ENCODE peak calls at places on chromosomes 16 and 17, in four cellular contexts. L, A, V and H are unnamed samples. For H3K4me1, the result is how much of the 10 kb centered on the place peaks cover.

GRCh38 chr16:23298290-23298689 is 3.8 kb upstream of the SCNN1B start:
- DNase-seq in V (no peak), L (no peak), A (no peak), H (no peak)

GRCh38 chr17:14575349-14575966 is 274.6 kb downstream of the HS3ST3B1 start:
- DNase-seq in A (peak), V (no peak), L (no peak), H (no peak)

GRCh38 chr17:75151893-75152292 is 2.4 kb downstream of the JPT1 start:
- DNase-seq in A (no peak), L (no peak), V (no peak), H (no peak)

GRCh38 chr17:5832886-5833285 is 237.3 kb upstream of the WSCD1 start:
- DNase-seq in A (peak), V (no peak), L (no peak), H (no peak)

GRCh38 chr17:35743911-35744328 is 9.1 kb downstream of the GAS2L2 start:
- DNase-seq in L (no peak), A (no peak), V (no peak), H (no peak)

GRCh38 chr16:56195151-56195550 is 3.9 kb downstream of the GNAO1 start:
- DNase-seq in A (no peak), L (no peak), V (no peak), H (no peak)

GRCh38 chr17:80639658-80640057 is 95.0 kb downstream of the RPTOR start:
- DNase-seq in L (no peak), A (no peak), V (no peak), H (no peak)

GRCh38 chr16:74758801-74759200 is 15.8 kb downstream of the FA2H start:
- DNase-seq in L (no peak), V (no peak), A (no peak), H (no peak)

GRCh38 chr16:3458278-3458851 is 14.9 kb downstream of the NAA60 start:
- DNase-seq in L (no peak), A (no peak), V (no peak), H (no peak)

GRCh38 chr17:57531648-57532486 is 213.2 kb downstream of the CCDC182 start:
- DNase-seq in L (no peak), V (no peak), A (peak), H (no peak)

GRCh38 chr17:76414334-76415295 is 30.2 kb downstream of the SPHK1 start:
- DNase-seq in V (no peak), L (no peak), A (no peak), H (no peak)

GRCh38 chr17:77329741-77330531 is 189.2 kb downstream of the SEC14L1 start:
- DNase-seq in V (no peak), L (no peak), A (no peak), H (no peak)

GRCh38 chr16:4218202-4218601 is 23.7 kb downstream of the SRL start:
- DNase-seq in V (no peak), L (no peak), A (no peak), H (no peak)

GRCh38 chr17:18021372-18021771 is 17.6 kb downstream of the ATPAF2 start:
- DNase-seq in L (no peak), V (no peak), A (no peak), H (no peak)

GRCh38 chr16:14509675-14510132 is 120.4 kb downstream of the PARN start:
- DNase-seq in A (no peak), V (no peak), L (no peak), H (no peak)

GRCh38 chr17:68610554-68610953 is 9.4 kb upstream of the FAM20A start:
- DNase-seq in V (no peak), A (no peak), L (no peak), H (no peak)

GRCh38 chr17:77802333-77802615 is 156.2 kb upstream of the TNRC6C start:
- DNase-seq in A (no peak), V (no peak), L (no peak), H (no peak)

GRCh38 chr17:31355935-31356334 is 34.5 kb upstream of the EVI2A start:
- DNase-seq in L (no peak), V (no peak), A (no peak), H (no peak)

GRCh38 chr16:69861276-69862030 is 89.7 kb upstream of the CLEC18A start:
- DNase-seq in V (no peak), A (no peak), L (no peak), H (no peak)

GRCh38 chr16:363110-364090 is 6.9 kb downstream of the MRPL28 start:
- DNase-seq in L (no peak), A (no peak), V (no peak), H (no peak)

GRCh38 chr17:561118-561517 is 153.5 kb downstream of the VPS53 start:
- DNase-seq in A (no peak), V (no peak), L (no peak), H (no peak)

GRCh38 chr16:22213236-22213635 is 7.2 kb downstream of the EEF2K start:
- DNase-seq in A (no peak), V (no peak), L (no peak), H (no peak)

GRCh38 chr16:12625068-12625467 is 178.6 kb downstream of the CPPED1 start:
- DNase-seq in L (no peak), A (no peak), V (no peak), H (no peak)

GRCh38 chr16:28042856-28043255 is 20.7 kb downstream of the GSG1L start:
- DNase-seq in V (no peak), L (no peak), A (no peak), H (no peak)

GRCh38 chr17:6374761-6375312 is 60.1 kb downstream of the AIPL1 start:
- DNase-seq in A (no peak), L (no peak), V (no peak), H (no peak)

GRCh38 chr17:39069114-39069756 is 82.2 kb downstream of the PLXDC1 start:
- DNase-seq in V (no peak), A (peak), L (no peak), H (no peak)

GRCh38 chr17:50767030-50767429 is 288 bp downstream of the ANKRD40CL start:
- DNase-seq in L (no peak), V (no peak), A (no peak), H (no peak)

GRCh38 chr17:70099884-70100283 is 24.9 kb downstream of the KCNJ16 start:
- DNase-seq in V (no peak), A (no peak), L (no peak), H (no peak)
- TF ChIP-seq SUZ12 in V (no peak), A (no peak), L (no peak), H (no peak)

GRCh38 chr17:21211825-21212479 is 2.0 kb downstream of the TMEM11 start:
- DNase-seq in V (no peak), L (no peak), A (no peak), H (no peak)

GRCh38 chr17:21209511-21210175 is 4.3 kb downstream of the TMEM11 start:
- DNase-seq in V (no peak), L (no peak), A (no peak), H (no peak)

GRCh38 chr17:21213005-21213404 is 956 bp downstream of the TMEM11 start:
- DNase-seq in V (no peak), L (no peak), A (no peak), H (no peak)

GRCh38 chr17:21208352-21208751 is 5.6 kb downstream of the TMEM11 start:
- DNase-seq in L (no peak), A (no peak), V (no peak), H (no peak)

GRCh38 chr17:21210411-21211076 is 3.4 kb downstream of the TMEM11 start:
- DNase-seq in A (no peak), V (no peak), L (no peak), H (no peak)
- H3K4me1 ChIP-seq in A (under half), V (under half), L (under half), H (under half)

GRCh38 chr17:74042744-74043486 is 160.6 kb upstream of the RPL38 start:
- DNase-seq in L (no peak), V (no peak), A (peak), H (no peak)
- TF ChIP-seq SUZ12 in L (no peak), V (no peak), A (no peak), H (no peak)

GRCh38 chr17:58614854-58615409 is 76.9 kb downstream of the TEX14 start:
- DNase-seq in A (no peak), V (no peak), L (no peak), H (no peak)

GRCh38 chr17:58615768-58616659 is 75.8 kb downstream of the TEX14 start:
- DNase-seq in A (no peak), V (no peak), L (peak), H (no peak)

GRCh38 chr17:58621174-58621573 is 70.7 kb downstream of the TEX14 start:
- DNase-seq in A (no peak), V (no peak), L (peak), H (no peak)

GRCh38 chr17:58618336-58618735 is 73.5 kb downstream of the TEX14 start:
- DNase-seq in A (no peak), L (no peak), V (no peak), H (no peak)

GRCh38 chr17:58617563-58617962 is 74.3 kb downstream of the TEX14 start:
- DNase-seq in L (no peak), A (peak), V (no peak), H (no peak)
- H3K4me1 ChIP-seq in L (half or more), A (under half), V (under half), H (under half)

DNA sequence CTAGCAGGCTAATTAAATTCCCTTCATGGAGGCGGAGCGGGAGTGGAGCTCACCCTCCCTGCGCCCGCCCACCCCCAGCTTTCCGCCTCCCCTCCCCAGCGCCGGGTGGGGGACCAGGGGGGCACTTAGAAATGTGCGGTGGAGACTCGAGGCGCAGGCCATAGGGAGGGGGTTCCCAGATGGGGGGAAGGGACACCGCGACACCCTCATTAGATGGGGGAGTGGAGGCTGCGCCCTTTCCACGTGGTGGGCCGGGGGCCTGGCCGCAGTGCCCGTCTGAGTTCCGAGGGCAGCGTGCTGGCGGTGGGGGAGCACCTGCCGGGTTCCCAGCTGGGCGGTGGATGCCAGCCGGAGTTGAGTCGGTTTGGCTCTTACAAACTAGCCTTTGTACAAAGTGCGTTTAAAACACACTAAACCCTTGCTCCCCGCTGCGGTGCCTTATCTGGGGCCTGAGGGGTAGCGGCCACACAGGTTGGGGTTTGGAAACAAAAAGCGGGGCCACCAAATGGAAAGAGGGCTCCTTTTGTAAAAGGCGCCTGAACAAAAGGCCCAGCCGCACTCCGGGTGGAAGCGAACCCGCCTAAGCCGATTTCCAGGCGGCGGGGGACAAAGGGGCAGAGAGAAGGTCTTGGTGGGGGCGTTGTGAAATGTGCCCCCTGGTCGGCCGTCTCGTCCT is 1.4 kb downstream of the GSE1 start:
- DNase-seq in V (no peak), L (no peak), A (no peak), H (no peak)
- TF ChIP-seq SUZ12 in V (no peak), L (no peak), A (no peak), H (no peak)

GRCh38 chr17:44887016-44887415 is 12.2 kb downstream of the EFTUD2 start:
- DNase-seq in V (no peak), A (no peak), L (no peak), H (no peak)
- H3K4me1 ChIP-seq in V (under half), A (under half), L (under half), H (under half)

GRCh38 chr16:79707867-79708266 is 107.3 kb upstream of the MAF start:
- DNase-seq in L (no peak), A (no peak), V (no peak), H (no peak)
- TF ChIP-seq SUZ12 in L (no peak), A (no peak), V (no peak), H (no peak)